ENCODE peak calls at places on chromosomes 3 and 15, in four cellular contexts. X is HEK293T; H is activated naive CD4-positive, alpha-beta T cell treated with anti-CD3 and anti-CD28 coated beads, Interleukin-2, amount 10 ng/mL, durations not matched to agents 7 days and 5 days; F is NCI-H524. B is an unnamed sample.
A peak's percentile ranks its signal among the peaks of the same experiment; 100 is the strongest.

GRCh38 chr3:182794806-182795369 is 1.6 kb downstream of the ATP11B start:
- DNase-seq in X (no peak), H (no peak), F (no peak), B (no peak)

GRCh38 chr3:193490580-193490979 is 64.1 kb downstream of the ATP13A4 start:
- DNase-seq in X (no peak), H (no peak), F (no peak), B (no peak)

GRCh38 chr15:33292718-33293307 is 18.0 kb upstream of the RYR3 start:
- DNase-seq in X (peak; percentile 24), H (peak; percentile 61), F (peak; percentile 81), B (no peak)

GRCh38 chr15:74901612-74902063 is 5.0 kb downstream of the FAM219B start:
- DNase-seq in X (peak; percentile 81), H (peak; percentile 73), F (peak; percentile 51), B (peak; percentile 56)

GRCh38 chr3:153574445-153574844 is 412.4 kb downstream of the RAP2B start:
- DNase-seq in X (no peak), H (no peak), F (no peak), B (no peak)

GRCh38 chr3:100213891-100214573 is 46.8 kb upstream of the TBC1D23 start:
- DNase-seq in X (no peak), H (no peak), F (no peak), B (no peak)

GRCh38 chr3:170835346-170835745 is 34.6 kb downstream of the RPL22L1 start:
- DNase-seq in X (no peak), H (no peak), F (peak; percentile 69), B (no peak)

GRCh38 chr15:49235446-49236207 is 65.6 kb downstream of the GALK2 start:
- DNase-seq in X (peak; percentile 28), H (peak; percentile 69), F (peak; percentile 79), B (peak; percentile 55)

GRCh38 chr3:183275418-183275817 is 22.4 kb downstream of the B3GNT5 start:
- DNase-seq in X (no peak), H (no peak), F (no peak), B (no peak)

GRCh38 chr15:60914360-60914759 is 314.7 kb downstream of the RORA start:
- DNase-seq in X (no peak), H (no peak), F (no peak), B (no peak)

GRCh38 chr15:57505949-57506391 is 85.7 kb upstream of the MYZAP start:
- DNase-seq in X (no peak), H (no peak), F (no peak), B (no peak)

GRCh38 chr15:74664028-74664616 is 31.7 kb downstream of the EDC3 start:
- DNase-seq in X (no peak), H (no peak), F (no peak), B (no peak)

GRCh38 chr3:25043181-25043580 is 384.9 kb upstream of the RARB start:
- DNase-seq in X (no peak), H (no peak), F (no peak), B (no peak)

GRCh38 chr3:141466633-141467169 is 20.1 kb upstream of the RASA2 start:
- DNase-seq in X (no peak), H (no peak), F (no peak), B (no peak)

GRCh38 chr3:122314467-122314866 is 10.6 kb upstream of the CSTA start:
- DNase-seq in X (no peak), H (no peak), F (no peak), B (no peak)

GRCh38 chr3:11434017-11434526 is 161.9 kb downstream of the ATG7 start:
- DNase-seq in X (no peak), H (no peak), F (no peak), B (no peak)

GRCh38 chr3:136141891-136142290 is 54.2 kb downstream of the MSL2 start:
- DNase-seq in X (no peak), H (no peak), F (no peak), B (no peak)

GRCh38 chr15:75646944-75647364 is 758 bp upstream of the SNX33 start:
- DNase-seq in X (peak; percentile 38), H (no peak), F (peak; percentile 24), B (no peak)

B was measured in stimulated activated effector memory CD8-positive, alpha-beta T cell treated with anti-CD3 and anti-CD28 coated beads, Interleukin-12 subunit alpha, Interleukin-12 subunit beta, amount 100 ng/mL, for 72 hours.